ENCODE peak calls at places on chromosome 9, in ten cellular contexts. Y is H9; U is transverse colon; T is CD8-positive, alpha-beta T cell; L is cardiac muscle cell; R is psoas muscle; B is ascending aorta; E is Peyer's patch; M is AG04450; K is right atrium auricular region. G is an unnamed sample.

GRCh38 chr9:135701067-135701967 is 668 bp upstream of the KCNT1 start:
- DNase-seq in Y (peak; percentile 49), U (no peak), T (peak; percentile 18), L (no peak), R (no peak), B (no peak), E (no peak), M (no peak), K (no peak), G (no peak)

GRCh38 chr9:109751253-109751652 is 28.7 kb upstream of the PALM2AKAP2 start:
- DNase-seq in Y (no peak), U (no peak), T (no peak), L (no peak), R (no peak), B (no peak), E (no peak), M (peak; percentile 55), K (no peak), G (no peak)

GRCh38 chr9:96500696-96501660 is 51.0 kb downstream of the HABP4 start:
- DNase-seq in Y (no peak), U (no peak), T (no peak), L (no peak), R (no peak), B (no peak), E (no peak), M (no peak), K (no peak), G (no peak)

GRCh38 chr9:71620806-71621205 is 147.5 kb downstream of the CEMIP2 start:
- DNase-seq in Y (no peak), U (no peak), T (no peak), L (no peak), R (no peak), B (no peak), E (no peak), M (no peak), K (no peak), G (no peak)

GRCh38 chr9:137456864-137457405 is 2.2 kb downstream of the NSMF start:
- DNase-seq in Y (no peak), U (no peak), T (no peak), L (no peak), R (peak; percentile 13), B (no peak), E (no peak), M (no peak), K (no peak), G (no peak)

GRCh38 chr9:91187311-91187964 is 174.3 kb downstream of the AUH start:
- DNase-seq in Y (no peak), U (no peak), T (no peak), L (no peak), R (no peak), B (no peak), E (peak; percentile 28), M (no peak), K (peak; percentile 55), G (no peak)

GRCh38 chr9:38081356-38082108 is 12.5 kb upstream of the SHB start:
- DNase-seq in Y (no peak), U (no peak), T (no peak), L (no peak), R (no peak), B (no peak), E (no peak), M (no peak), K (peak; percentile 34), G (no peak)

GRCh38 chr9:96644137-96644536 is 11.0 kb downstream of the PRXL2C start:
- DNase-seq in Y (no peak), U (no peak), T (no peak), L (no peak), R (no peak), B (no peak), E (no peak), M (no peak), K (no peak), G (no peak)

GRCh38 chr9:122297512-122297911 is 32.8 kb downstream of the MRRF start:
- DNase-seq in Y (no peak), U (no peak), T (no peak), L (no peak), R (no peak), B (no peak), E (no peak), M (no peak), K (no peak), G (no peak)

GRCh38 chr9:132645711-132646110 is 24.1 kb downstream of the DDX31 start:
- DNase-seq in Y (no peak), U (no peak), T (no peak), L (no peak), R (no peak), B (no peak), E (no peak), M (no peak), K (no peak), G (no peak)

GRCh38 chr9:78695521-78695920 is 398.6 kb downstream of the PSAT1 start:
- DNase-seq in Y (peak; percentile 37), U (no peak), T (no peak), L (no peak), R (no peak), B (no peak), E (no peak), M (no peak), K (no peak), G (no peak)

GRCh38 chr9:122325124-122325523 is 45.7 kb upstream of the PTGS1 start:
- DNase-seq in Y (no peak), U (no peak), T (no peak), L (no peak), R (no peak), B (no peak), E (no peak), M (no peak), K (no peak), G (no peak)

DNA sequence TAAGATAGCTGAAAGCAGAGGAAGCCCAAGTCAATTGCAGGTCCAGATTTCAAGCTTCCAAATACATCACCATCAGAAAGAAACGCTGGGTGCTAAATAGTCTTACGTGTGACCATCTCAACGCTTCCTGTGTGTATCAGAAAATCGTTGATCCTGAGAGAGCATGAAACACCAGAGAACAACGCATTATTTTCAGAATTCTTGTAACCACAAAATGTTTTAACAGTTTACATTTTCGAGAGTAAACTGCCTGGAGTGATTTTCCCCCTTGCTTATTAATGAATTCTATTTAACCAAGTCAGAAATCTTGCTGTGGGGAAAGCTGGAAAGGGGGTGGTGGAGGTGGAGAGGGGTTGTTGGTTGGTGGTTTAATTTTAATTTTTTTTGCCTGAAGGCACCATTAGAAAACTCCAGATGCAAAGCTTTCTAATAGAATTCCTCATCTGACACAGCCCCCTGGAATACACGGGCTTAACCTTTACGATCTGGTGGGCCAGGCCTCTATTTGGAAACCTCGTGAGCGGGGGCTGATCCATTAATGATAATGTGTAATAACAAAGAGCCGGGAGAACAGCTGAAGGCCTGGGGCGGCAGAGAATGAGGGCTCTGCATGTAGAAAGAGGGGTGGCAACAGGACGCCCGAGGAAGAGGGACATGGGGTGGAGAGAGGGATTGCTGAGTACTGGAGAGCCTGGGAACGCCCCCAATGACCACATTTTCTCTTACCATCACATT is 124.5 kb upstream of the NFIB start:
- DNase-seq in Y (no peak), U (no peak), T (no peak), L (no peak), R (no peak), B (no peak), E (no peak), M (no peak), K (no peak), G (no peak)
- H3K27ac ChIP-seq in Y (no peak overlapping the region), U (no peak overlapping the region), T (no peak overlapping the region), L (no peak overlapping the region), R (no peak overlapping the region), B (no peak overlapping the region), E (no peak overlapping the region), M (no peak overlapping the region), K (peak overlapping the region; percentile 20), G (no peak overlapping the region)

GRCh38 chr9:113156880-113157279 is 6.1 kb downstream of the SLC31A2 start:
- DNase-seq in Y (no peak), U (no peak), T (no peak), L (no peak), R (no peak), B (no peak), E (no peak), M (no peak), K (no peak), G (no peak)
- TF ChIP-seq CTCF in Y (peak; percentile 12), U (no peak), T (no peak), L (no peak), R (no peak), B (no peak), E (no peak), M (no peak), K (no peak), G (no peak)

GRCh38 chr9:35341021-35341420 is 148.9 kb upstream of the RUSC2 start:
- DNase-seq in Y (no peak), U (no peak), T (no peak), L (no peak), R (no peak), B (no peak), E (no peak), M (no peak), K (no peak), G (no peak)
- H3K27ac ChIP-seq in Y (no peak overlapping the region), U (no peak overlapping the region), T (no peak overlapping the region), L (peak overlapping the region; percentile 41), R (peak overlapping the region; percentile 87), B (peak overlapping the region; percentile 72), E (no peak overlapping the region), M (no peak overlapping the region), K (peak overlapping the region; percentile 44), G (no peak overlapping the region)

GRCh38 chr9:121189006-121189405 is 12.7 kb downstream of the RAB14 start:
- DNase-seq in Y (no peak), U (no peak), T (no peak), L (no peak), R (no peak), B (no peak), E (no peak), M (no peak), K (no peak), G (no peak)

GRCh38 chr9:121189660-121190059 is 12.0 kb downstream of the RAB14 start:
- DNase-seq in Y (no peak), U (no peak), T (no peak), L (no peak), R (no peak), B (no peak), E (no peak), M (no peak), K (no peak), G (no peak)

GRCh38 chr9:121185774-121186403 is 15.8 kb downstream of the RAB14 start:
- DNase-seq in Y (no peak), U (no peak), T (no peak), L (no peak), R (no peak), B (no peak), E (no peak), M (no peak), K (no peak), G (no peak)

GRCh38 chr9:121185178-121185745 is 16.4 kb downstream of the RAB14 start:
- DNase-seq in Y (no peak), U (no peak), T (no peak), L (no peak), R (no peak), B (no peak), E (no peak), M (no peak), K (no peak), G (no peak)

DNA sequence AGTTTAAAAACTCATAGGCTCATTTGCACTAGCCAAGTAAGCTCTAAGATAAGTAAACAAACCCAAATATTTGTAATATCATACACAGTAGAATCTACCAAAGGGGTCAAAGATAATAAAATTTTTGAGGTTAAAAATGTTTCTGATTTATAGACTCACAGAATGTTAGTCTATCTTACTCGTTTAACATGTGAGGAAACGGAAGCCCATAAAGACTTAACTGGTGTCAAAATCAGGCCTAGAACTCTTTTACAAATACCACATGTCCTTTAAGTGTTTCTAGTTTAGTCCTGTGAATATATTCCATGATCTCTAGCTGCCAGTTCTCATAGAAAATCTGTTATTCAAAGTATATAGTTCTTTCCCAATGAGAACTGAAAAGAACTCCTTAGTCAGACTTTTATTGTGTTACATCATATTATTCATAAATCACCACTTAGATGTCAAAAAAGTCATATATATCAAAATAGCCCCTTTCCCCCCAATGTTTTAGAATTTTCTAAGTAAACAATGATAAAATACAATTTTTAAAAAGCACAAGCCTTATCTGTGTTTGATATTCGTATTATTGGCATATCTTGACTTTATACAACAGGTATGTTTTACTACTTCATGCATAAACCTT is 13.9 kb downstream of the RAB14 start:
- DNase-seq in Y (no peak), U (no peak), T (no peak), L (no peak), R (no peak), B (no peak), E (no peak), M (no peak), K (no peak), G (no peak)
- TF ChIP-seq CTCF in Y (no peak), U (no peak), T (no peak), L (no peak), R (no peak), B (no peak), E (no peak), M (no peak), K (no peak), G (no peak)

G was measured in RWPE1.